ENCODE peak calls at places on chromosomes 6 and 20, in eight cellular contexts. F is heart right ventricle, E is heart left ventricle, A is epithelial cell of esophagus, V is osteocyte, X is fibroblast of mammary gland, J is choroid plexus epithelial cell, W is foreskin fibroblast. C is an unnamed sample.

GRCh38 chr6:29141606-29142005 is 29.1 kb upstream of the OR2J2 start:
- DNase-seq in F (no peak), E (no peak), A (no peak), V (no peak), X (no peak), J (no peak), W (no peak), C (no peak)

GRCh38 chr6:91081452-91082067 is 494.7 kb upstream of the MAP3K7 start:
- DNase-seq in F (no peak), E (no peak), A (peak; percentile 61), V (no peak), X (peak; percentile 56), J (peak; percentile 87), W (peak; percentile 0), C (no peak)

GRCh38 chr6:40426341-40427066 is 160.7 kb downstream of the LRFN2 start:
- DNase-seq in F (no peak), E (no peak), A (no peak), V (no peak), X (no peak), J (no peak), W (no peak), C (no peak)

GRCh38 chr20:19976595-19977372 is 40.4 kb upstream of the NAA20 start:
- DNase-seq in F (peak; percentile 66), E (peak; percentile 77), A (peak; percentile 78), V (no peak), X (peak; percentile 83), J (peak; percentile 86), W (peak; percentile 77), C (no peak)

GRCh38 chr6:88472731-88473130 is 306.6 kb upstream of the CNR1 start:
- DNase-seq in F (no peak), E (no peak), A (no peak), V (no peak), X (no peak), J (no peak), W (no peak), C (peak; percentile 46)

GRCh38 chr6:1522779-1523178 is 86.9 kb upstream of the FOXC1 start:
- DNase-seq in F (no peak), E (no peak), A (no peak), V (no peak), X (no peak), J (no peak), W (no peak), C (no peak)

GRCh38 chr6:111193156-111193555 is 105.9 kb downstream of the SLC16A10 start:
- DNase-seq in F (no peak), E (no peak), A (no peak), V (no peak), X (no peak), J (no peak), W (no peak), C (no peak)

GRCh38 chr20:9051508-9051907 is 17.4 kb upstream of the PLCB4 start:
- DNase-seq in F (no peak), E (no peak), A (peak; percentile 97), V (no peak), X (peak; percentile 99), J (peak; percentile 94), W (peak; percentile 94), C (no peak)

DNA sequence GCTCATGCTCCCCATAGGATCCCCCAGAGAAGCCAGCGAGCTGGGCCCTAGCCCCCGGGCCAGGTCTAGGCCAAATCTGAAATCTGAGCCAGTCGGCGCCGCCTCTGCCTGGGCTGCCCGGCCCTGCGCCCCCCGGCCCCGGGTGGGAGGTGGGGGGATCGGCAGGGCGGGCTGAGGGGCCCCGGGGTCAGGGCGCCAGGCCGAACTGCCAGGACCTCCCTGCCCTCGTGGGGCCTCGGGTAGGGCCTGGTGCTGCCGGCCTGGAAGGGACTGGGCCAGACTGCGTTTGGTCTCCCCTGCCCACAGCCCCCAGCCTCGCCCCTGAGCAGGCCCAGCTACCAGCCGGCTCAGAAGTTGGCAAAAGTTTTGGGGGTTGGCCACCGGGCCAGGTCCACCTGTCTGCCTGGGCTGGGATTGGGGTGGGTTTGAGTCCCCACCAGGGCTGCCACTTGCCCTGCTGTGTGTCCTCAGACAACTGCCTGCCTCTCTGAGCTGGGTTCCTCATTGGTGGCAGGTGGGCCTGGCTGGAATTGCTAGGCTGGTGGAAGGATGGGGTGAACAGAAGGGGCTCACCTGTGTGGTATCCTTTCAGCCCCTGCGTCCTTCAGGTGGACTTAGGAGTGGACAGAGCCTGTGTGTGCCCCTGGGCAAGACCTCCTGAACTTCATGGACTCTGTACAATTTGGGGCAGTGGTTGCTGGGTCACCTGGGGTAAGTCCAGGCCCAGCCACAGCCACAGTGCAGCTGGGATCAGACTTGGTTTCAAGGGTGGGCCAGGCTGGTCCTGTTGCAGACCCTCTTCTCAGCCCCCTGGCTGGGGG is 796 bp downstream of the SRC start:
- DNase-seq in F (no peak), E (no peak), A (no peak), V (no peak), X (no peak), J (no peak), W (no peak), C (peak; percentile 42)
- TF ChIP-seq CTCF in F (no peak), E (no peak), A (no peak), V (no peak), X (no peak), J (no peak), W (no peak), C (no peak)

DNA sequence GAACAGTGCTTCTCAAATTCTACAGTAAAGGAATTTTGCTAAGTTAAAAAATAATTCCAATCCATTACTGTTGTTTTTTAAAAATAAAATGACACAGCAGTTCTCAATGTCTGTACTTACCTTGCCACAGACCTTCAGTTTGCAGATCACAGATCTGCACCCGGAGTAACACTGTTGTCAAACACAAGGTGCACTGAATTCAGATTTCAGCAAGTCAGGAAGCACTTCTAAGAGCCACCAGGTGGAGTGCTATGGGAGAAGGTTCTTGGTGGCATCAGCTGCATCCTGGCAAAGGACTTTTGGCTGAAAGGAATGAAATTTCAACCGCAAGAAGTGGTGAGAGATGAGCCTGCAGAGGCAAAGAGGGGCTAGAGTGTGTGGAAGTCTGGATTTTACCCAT is 17.4 kb downstream of the RSPH4A start:
- DNase-seq in F (no peak), E (no peak), A (no peak), V (no peak), X (peak; percentile 10), J (peak; percentile 18), W (no peak), C (no peak)
- TF ChIP-seq CTCF in F (no peak), E (no peak), A (peak; percentile 50), V (no peak), X (no peak), J (peak; percentile 45), W (peak; percentile 11), C (no peak)

GRCh38 chr20:46751856-46752255 is 42.4 kb downstream of the SLC2A10 start:
- DNase-seq in F (no peak), E (no peak), A (no peak), V (no peak), X (peak; percentile 86), J (no peak), W (peak; percentile 20), C (no peak)

GRCh38 chr20:46756419-46756818 is 47.0 kb downstream of the SLC2A10 start:
- DNase-seq in F (no peak), E (no peak), A (no peak), V (no peak), X (no peak), J (no peak), W (no peak), C (no peak)

GRCh38 chr20:46755483-46756417 is 46.3 kb downstream of the SLC2A10 start:
- DNase-seq in F (no peak), E (no peak), A (no peak), V (no peak), X (no peak), J (no peak), W (no peak), C (no peak)

GRCh38 chr20:46749164-46749563 is 39.7 kb downstream of the SLC2A10 start:
- DNase-seq in F (no peak), E (no peak), A (no peak), V (no peak), X (no peak), J (no peak), W (no peak), C (no peak)

GRCh38 chr20:46752639-46753235 is 43.3 kb downstream of the SLC2A10 start:
- DNase-seq in F (peak; percentile 33), E (peak; percentile 34), A (peak; percentile 66), V (no peak), X (peak; percentile 64), J (peak; percentile 78), W (peak; percentile 29), C (peak; percentile 75)
- TF ChIP-seq CTCF in F (peak; percentile 75), E (peak; percentile 78), A (peak; percentile 71), V (peak; percentile 80), X (peak; percentile 58), J (peak; percentile 78), W (peak; percentile 72), C (peak; percentile 77)

GRCh38 chr6:32112436-32112980 is 3.4 kb upstream of the TNXB start:
- DNase-seq in F (peak; percentile 58), E (peak; percentile 74), A (no peak), V (no peak), X (peak; percentile 34), J (no peak), W (no peak), C (no peak)

GRCh38 chr6:32115623-32116022 is 6.5 kb upstream of the TNXB start:
- DNase-seq in F (no peak), E (no peak), A (no peak), V (no peak), X (no peak), J (no peak), W (no peak), C (no peak)

GRCh38 chr6:32111424-32112066 is 2.4 kb upstream of the TNXB start:
- DNase-seq in F (no peak), E (no peak), A (no peak), V (no peak), X (no peak), J (no peak), W (no peak), C (no peak)

GRCh38 chr6:32114853-32115252 is 5.7 kb upstream of the TNXB start:
- DNase-seq in F (no peak), E (no peak), A (peak; percentile 75), V (no peak), X (peak; percentile 76), J (peak; percentile 56), W (peak; percentile 61), C (no peak)

GRCh38 chr6:32113386-32114352 is 4.5 kb upstream of the TNXB start:
- DNase-seq in F (peak; percentile 89), E (peak; percentile 90), A (no peak), V (peak; percentile 92), X (peak; percentile 99), J (peak; percentile 94), W (peak; percentile 96), C (no peak)
- TF ChIP-seq CTCF in F (peak; percentile 50), E (peak; percentile 50), A (peak; percentile 4), V (peak; percentile 58), X (peak; percentile 74), J (peak; percentile 71), W (peak; percentile 77), C (no peak)